ENCODE peak calls at places on chromosomes 1 and 21, in ten cellular contexts. One of them, this sample, is unnamed.

GRCh38 chr1:107817909-107818308 is 147.1 kb downstream of the VAV3 start:
- DNase-seq in RWPE1: no peak
- DNase-seq in Panc1: no peak
- DNase-seq in OCI-LY7: no peak
- DNase-seq in astrocyte of the spinal cord: no peak
- DNase-seq in coronary artery: no peak
- DNase-seq in HFFc6: no peak
- DNase-seq in endothelial cell of umbilical vein: no peak
- DNase-seq in BE2C: no peak
- DNase-seq in upper lobe of right lung: no peak
- DNase-seq in this sample: no peak

GRCh38 chr1:59703226-59703917 is 111.4 kb upstream of the HOOK1 start:
- DNase-seq in upper lobe of right lung: no peak
- DNase-seq in HFFc6: peak; percentile 57
- DNase-seq in RWPE1: no peak
- DNase-seq in coronary artery: no peak
- DNase-seq in OCI-LY7: no peak
- DNase-seq in astrocyte of the spinal cord: peak; percentile 78
- DNase-seq in endothelial cell of umbilical vein: peak; percentile 63
- DNase-seq in Panc1: no peak
- DNase-seq in BE2C: no peak
- DNase-seq in this sample: no peak

GRCh38 chr1:117567435-117567834 is 38.4 kb upstream of the TENT5C start:
- DNase-seq in RWPE1: no peak
- DNase-seq in upper lobe of right lung: peak; percentile 40
- DNase-seq in astrocyte of the spinal cord: no peak
- DNase-seq in BE2C: no peak
- DNase-seq in Panc1: no peak
- DNase-seq in OCI-LY7: no peak
- DNase-seq in coronary artery: no peak
- DNase-seq in endothelial cell of umbilical vein: no peak
- DNase-seq in HFFc6: no peak
- DNase-seq in this sample: no peak

GRCh38 chr1:1001057-1001630 is 1.2 kb upstream of the HES4 start:
- DNase-seq in endothelial cell of umbilical vein: no peak
- DNase-seq in astrocyte of the spinal cord: no peak
- DNase-seq in coronary artery: no peak
- DNase-seq in Panc1: no peak
- DNase-seq in HFFc6: no peak
- DNase-seq in upper lobe of right lung: peak; percentile 73
- DNase-seq in OCI-LY7: no peak
- DNase-seq in RWPE1: no peak
- DNase-seq in BE2C: no peak
- DNase-seq in this sample: no peak

GRCh38 chr1:91699339-91699970 is 186.5 kb downstream of the TGFBR3 start:
- DNase-seq in RWPE1: no peak
- DNase-seq in Panc1: no peak
- DNase-seq in coronary artery: no peak
- DNase-seq in BE2C: no peak
- DNase-seq in OCI-LY7: no peak
- DNase-seq in HFFc6: peak; percentile 85
- DNase-seq in upper lobe of right lung: no peak
- DNase-seq in endothelial cell of umbilical vein: no peak
- DNase-seq in astrocyte of the spinal cord: no peak
- DNase-seq in this sample: no peak

GRCh38 chr1:175792126-175792525 is 48.7 kb upstream of the TNR start:
- DNase-seq in BE2C: no peak
- DNase-seq in astrocyte of the spinal cord: no peak
- DNase-seq in coronary artery: no peak
- DNase-seq in Panc1: no peak
- DNase-seq in upper lobe of right lung: no peak
- DNase-seq in OCI-LY7: no peak
- DNase-seq in endothelial cell of umbilical vein: no peak
- DNase-seq in HFFc6: no peak
- DNase-seq in RWPE1: no peak
- DNase-seq in this sample: no peak

GRCh38 chr1:11918779-11919519 is 7.3 kb downstream of the KIAA2013 start:
- DNase-seq in endothelial cell of umbilical vein: no peak
- DNase-seq in BE2C: no peak
- DNase-seq in HFFc6: peak; percentile 82
- DNase-seq in Panc1: no peak
- DNase-seq in RWPE1: peak; percentile 55
- DNase-seq in OCI-LY7: no peak
- DNase-seq in upper lobe of right lung: no peak
- DNase-seq in astrocyte of the spinal cord: peak; percentile 88
- DNase-seq in coronary artery: peak; percentile 87
- DNase-seq in this sample: no peak

GRCh38 chr1:174659823-174660222 is 212.1 kb downstream of the GPR52 start:
- DNase-seq in OCI-LY7: no peak
- DNase-seq in HFFc6: peak; percentile 2
- DNase-seq in coronary artery: no peak
- DNase-seq in upper lobe of right lung: no peak
- DNase-seq in RWPE1: peak; percentile 53
- DNase-seq in endothelial cell of umbilical vein: peak; percentile 47
- DNase-seq in BE2C: no peak
- DNase-seq in astrocyte of the spinal cord: peak; percentile 75
- DNase-seq in Panc1: peak; percentile 5
- DNase-seq in this sample: no peak

GRCh38 chr1:202163281-202164270 is 3.2 kb upstream of the PTPN7 start:
- DNase-seq in RWPE1: no peak
- DNase-seq in Panc1: no peak
- DNase-seq in upper lobe of right lung: peak; percentile 46
- DNase-seq in BE2C: no peak
- DNase-seq in OCI-LY7: no peak
- DNase-seq in astrocyte of the spinal cord: no peak
- DNase-seq in endothelial cell of umbilical vein: no peak
- DNase-seq in coronary artery: no peak
- DNase-seq in HFFc6: no peak
- DNase-seq in this sample: no peak

GRCh38 chr1:218380125-218380977 is 35.2 kb downstream of the TGFB2 start:
- DNase-seq in endothelial cell of umbilical vein: peak; percentile 57
- DNase-seq in RWPE1: peak; percentile 78
- DNase-seq in coronary artery: no peak
- DNase-seq in Panc1: no peak
- DNase-seq in OCI-LY7: no peak
- DNase-seq in upper lobe of right lung: no peak
- DNase-seq in HFFc6: peak; percentile 65
- DNase-seq in astrocyte of the spinal cord: peak; percentile 83
- DNase-seq in BE2C: no peak
- DNase-seq in this sample: no peak

GRCh38 chr1:247079141-247079874 is 697 bp upstream of the ZNF670 start:
- DNase-seq in HFFc6: no peak
- DNase-seq in upper lobe of right lung: no peak
- DNase-seq in RWPE1: no peak
- DNase-seq in endothelial cell of umbilical vein: no peak
- DNase-seq in OCI-LY7: no peak
- DNase-seq in BE2C: no peak
- DNase-seq in coronary artery: no peak
- DNase-seq in astrocyte of the spinal cord: no peak
- DNase-seq in Panc1: peak; percentile 20
- DNase-seq in this sample: no peak

GRCh38 chr1:30444850-30445249 is 278.5 kb downstream of the MATN1 start:
- DNase-seq in RWPE1: no peak
- DNase-seq in OCI-LY7: no peak
- DNase-seq in astrocyte of the spinal cord: no peak
- DNase-seq in HFFc6: no peak
- DNase-seq in BE2C: no peak
- DNase-seq in Panc1: no peak
- DNase-seq in upper lobe of right lung: no peak
- DNase-seq in endothelial cell of umbilical vein: no peak
- DNase-seq in coronary artery: no peak
- DNase-seq in this sample: no peak

GRCh38 chr1:32539584-32540571 is 651 bp downstream of the ZBTB8A start:
- DNase-seq in astrocyte of the spinal cord: peak; percentile 43
- DNase-seq in OCI-LY7: peak; percentile 11
- DNase-seq in upper lobe of right lung: peak; percentile 74
- DNase-seq in Panc1: no peak
- DNase-seq in coronary artery: no peak
- DNase-seq in HFFc6: peak; percentile 9
- DNase-seq in endothelial cell of umbilical vein: peak; percentile 58
- DNase-seq in BE2C: peak; percentile 49
- DNase-seq in RWPE1: peak; percentile 34
- DNase-seq in this sample: peak; percentile 60

GRCh38 chr1:247118946-247119446 is 14.8 kb upstream of the ZNF669 start:
- DNase-seq in HFFc6: no peak
- DNase-seq in RWPE1: no peak
- DNase-seq in OCI-LY7: peak; percentile 47
- DNase-seq in upper lobe of right lung: no peak
- DNase-seq in Panc1: peak; percentile 27
- DNase-seq in endothelial cell of umbilical vein: no peak
- DNase-seq in coronary artery: no peak
- DNase-seq in astrocyte of the spinal cord: peak; percentile 8
- DNase-seq in BE2C: peak; percentile 67
- DNase-seq in this sample: peak; percentile 52

GRCh38 chr1:209062863-209063262 is 520.7 kb upstream of the CAMK1G start:
- DNase-seq in HFFc6: no peak
- DNase-seq in BE2C: no peak
- DNase-seq in endothelial cell of umbilical vein: no peak
- DNase-seq in RWPE1: no peak
- DNase-seq in Panc1: no peak
- DNase-seq in upper lobe of right lung: no peak
- DNase-seq in OCI-LY7: no peak
- DNase-seq in coronary artery: no peak
- DNase-seq in astrocyte of the spinal cord: no peak
- DNase-seq in this sample: peak; percentile 37

DNA sequence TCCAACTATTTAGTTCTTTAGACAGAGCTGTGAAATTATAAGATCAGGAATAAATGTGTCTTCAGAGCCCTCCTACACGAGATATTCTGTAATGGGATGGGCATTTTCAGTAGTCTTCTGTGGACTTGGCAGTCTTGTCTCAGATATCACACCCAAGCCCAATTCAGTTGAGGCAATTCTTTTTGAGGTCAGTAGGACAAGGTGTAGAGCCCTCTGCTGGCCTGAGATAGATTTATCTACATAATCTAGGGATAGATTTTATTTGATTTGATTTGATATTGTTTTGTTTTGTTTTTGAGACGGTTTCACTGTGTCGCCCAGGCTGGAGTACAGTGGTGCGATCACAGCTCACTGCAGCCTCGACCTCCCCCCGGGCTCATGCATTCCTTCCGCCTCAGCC is 77.5 kb downstream of the FMN2 start:
- DNase-seq in astrocyte of the spinal cord: peak; percentile 16
- DNase-seq in coronary artery: no peak
- DNase-seq in OCI-LY7: peak; percentile 8
- DNase-seq in Panc1: no peak
- DNase-seq in BE2C: no peak
- DNase-seq in upper lobe of right lung: no peak
- DNase-seq in HFFc6: peak; percentile 32
- DNase-seq in endothelial cell of umbilical vein: no peak
- DNase-seq in RWPE1: peak; percentile 23
- DNase-seq in this sample: no peak
- TF ChIP-seq CTCF in astrocyte of the spinal cord: peak; percentile 43
- TF ChIP-seq CTCF in coronary artery: no peak
- TF ChIP-seq CTCF in OCI-LY7: peak; percentile 67
- TF ChIP-seq CTCF in Panc1: peak; percentile 57
- TF ChIP-seq CTCF in BE2C: no peak
- TF ChIP-seq CTCF in upper lobe of right lung: peak; percentile 17
- TF ChIP-seq CTCF in HFFc6: peak; percentile 66
- TF ChIP-seq CTCF in endothelial cell of umbilical vein: no peak
- TF ChIP-seq CTCF in RWPE1: no peak
- TF ChIP-seq CTCF in this sample: no peak

GRCh38 chr1:235513495-235514366 is 9.5 kb upstream of the B3GALNT2 start:
- DNase-seq in coronary artery: no peak
- DNase-seq in BE2C: peak; percentile 60
- DNase-seq in astrocyte of the spinal cord: peak; percentile 77
- DNase-seq in RWPE1: no peak
- DNase-seq in upper lobe of right lung: no peak
- DNase-seq in Panc1: no peak
- DNase-seq in OCI-LY7: peak; percentile 65
- DNase-seq in endothelial cell of umbilical vein: peak; percentile 72
- DNase-seq in HFFc6: peak; percentile 70
- DNase-seq in this sample: peak; percentile 32
- TF ChIP-seq CTCF in coronary artery: peak; percentile 73
- TF ChIP-seq CTCF in BE2C: peak; percentile 97
- TF ChIP-seq CTCF in astrocyte of the spinal cord: peak; percentile 95
- TF ChIP-seq CTCF in RWPE1: peak; percentile 92
- TF ChIP-seq CTCF in upper lobe of right lung: peak; percentile 95
- TF ChIP-seq CTCF in Panc1: peak; percentile 89
- TF ChIP-seq CTCF in OCI-LY7: peak; percentile 97
- TF ChIP-seq CTCF in endothelial cell of umbilical vein: peak; percentile 74
- TF ChIP-seq CTCF in HFFc6: peak; percentile 98
- TF ChIP-seq CTCF in this sample: peak; percentile 73

GRCh38 chr1:150067184-150068182 is at the start of gene VPS45:
- DNase-seq in OCI-LY7: peak; percentile 93
- DNase-seq in coronary artery: peak; percentile 94
- DNase-seq in astrocyte of the spinal cord: peak; percentile 92
- DNase-seq in endothelial cell of umbilical vein: peak; percentile 93
- DNase-seq in HFFc6: peak; percentile 89
- DNase-seq in RWPE1: peak; percentile 90
- DNase-seq in Panc1: peak; percentile 79
- DNase-seq in upper lobe of right lung: peak; percentile 95
- DNase-seq in BE2C: peak; percentile 94
- DNase-seq in this sample: peak; percentile 88
- TF ChIP-seq CTCF in OCI-LY7: no peak
- TF ChIP-seq CTCF in coronary artery: no peak
- TF ChIP-seq CTCF in astrocyte of the spinal cord: no peak
- TF ChIP-seq CTCF in endothelial cell of umbilical vein: peak; percentile 36
- TF ChIP-seq CTCF in HFFc6: peak; percentile 61
- TF ChIP-seq CTCF in RWPE1: peak; percentile 27
- TF ChIP-seq CTCF in Panc1: no peak
- TF ChIP-seq CTCF in upper lobe of right lung: no peak
- TF ChIP-seq CTCF in BE2C: peak; percentile 36
- TF ChIP-seq CTCF in this sample: no peak

GRCh38 chr21:41916888-41917433 is 36.9 kb downstream of the C2CD2 start:
- DNase-seq in RWPE1: no peak
- DNase-seq in OCI-LY7: peak; percentile 61
- DNase-seq in Panc1: no peak
- DNase-seq in BE2C: no peak
- DNase-seq in endothelial cell of umbilical vein: no peak
- DNase-seq in astrocyte of the spinal cord: no peak
- DNase-seq in HFFc6: no peak
- DNase-seq in coronary artery: no peak
- DNase-seq in upper lobe of right lung: no peak
- DNase-seq in this sample: no peak
- TF ChIP-seq CTCF in RWPE1: no peak
- TF ChIP-seq CTCF in OCI-LY7: peak; percentile 78
- TF ChIP-seq CTCF in Panc1: no peak
- TF ChIP-seq CTCF in BE2C: no peak
- TF ChIP-seq CTCF in endothelial cell of umbilical vein: no peak
- TF ChIP-seq CTCF in astrocyte of the spinal cord: no peak
- TF ChIP-seq CTCF in HFFc6: no peak
- TF ChIP-seq CTCF in coronary artery: no peak
- TF ChIP-seq CTCF in upper lobe of right lung: no peak
- TF ChIP-seq CTCF in this sample: no peak

GRCh38 chr1:154199563-154199879 is 6.6 kb downstream of the CFAP141 start:
- DNase-seq in OCI-LY7: no peak
- DNase-seq in upper lobe of right lung: no peak
- DNase-seq in coronary artery: no peak
- DNase-seq in BE2C: no peak
- DNase-seq in endothelial cell of umbilical vein: no peak
- DNase-seq in Panc1: no peak
- DNase-seq in RWPE1: no peak
- DNase-seq in HFFc6: peak; percentile 36
- DNase-seq in astrocyte of the spinal cord: no peak
- DNase-seq in this sample: no peak
- TF ChIP-seq CTCF in OCI-LY7: no peak
- TF ChIP-seq CTCF in upper lobe of right lung: no peak
- TF ChIP-seq CTCF in coronary artery: no peak
- TF ChIP-seq CTCF in BE2C: no peak
- TF ChIP-seq CTCF in endothelial cell of umbilical vein: no peak
- TF ChIP-seq CTCF in Panc1: no peak
- TF ChIP-seq CTCF in RWPE1: no peak
- TF ChIP-seq CTCF in HFFc6: no peak
- TF ChIP-seq CTCF in astrocyte of the spinal cord: peak; percentile 11
- TF ChIP-seq CTCF in this sample: no peak

This sample was measured in GM10248.